ENCODE peak calls at places on chromosomes 6 and 20, in nine cellular contexts. I is osteoblast, F is PC-3, R is mesendoderm, O is heart right ventricle, S is mammary epithelial cell, C is sigmoid colon, G is SK-N-SH, M is transverse colon. T is an unnamed sample.

GRCh38 chr6:56863366-56863765 is 91.5 kb upstream of the BEND6 start:
- DNase-seq in I (no peak), F (peak; percentile 59), R (no peak), O (no peak), S (peak; percentile 83), C (no peak), G (no peak), M (peak; percentile 24), T (no peak)

GRCh38 chr6:124858564-124858963 is 103.7 kb upstream of the RNF217 start:
- DNase-seq in I (no peak), F (no peak), R (no peak), O (no peak), S (no peak), C (no peak), G (no peak), M (no peak), T (no peak)

GRCh38 chr6:10801224-10801848 is 37.0 kb downstream of the MAK start:
- DNase-seq in I (peak; percentile 89), F (peak; percentile 82), R (peak; percentile 61), O (peak; percentile 51), S (peak; percentile 43), C (no peak), G (peak; percentile 78), M (peak; percentile 51), T (peak; percentile 38)

GRCh38 chr20:43384321-43384940 is 73.3 kb upstream of the SRSF6 start:
- DNase-seq in I (no peak), F (no peak), R (no peak), O (no peak), S (no peak), C (no peak), G (no peak), M (no peak), T (no peak)

GRCh38 chr6:98782772-98783171 is 51.6 kb upstream of the POU3F2 start:
- DNase-seq in I (no peak), F (no peak), R (no peak), O (no peak), S (no peak), C (no peak), G (no peak), M (no peak), T (no peak)

GRCh38 chr6:98530732-98531131 is 303.6 kb upstream of the POU3F2 start:
- DNase-seq in I (no peak), F (no peak), R (no peak), O (no peak), S (peak; percentile 0), C (no peak), G (no peak), M (no peak), T (no peak)

GRCh38 chr20:36248836-36249235 is 12.6 kb downstream of the AAR2 start:
- DNase-seq in I (no peak), F (peak; percentile 46), R (no peak), O (no peak), S (no peak), C (peak; percentile 17), G (no peak), M (no peak), T (no peak)

GRCh38 chr6:81895511-81896185 is 143.2 kb upstream of the TENT5A start:
- DNase-seq in I (peak; percentile 19), F (peak; percentile 53), R (peak; percentile 23), O (no peak), S (no peak), C (no peak), G (no peak), M (no peak), T (no peak)

GRCh38 chr6:129645371-129646139 is 64.4 kb downstream of the ARHGAP18 start:
- DNase-seq in I (no peak), F (peak; percentile 54), R (peak; percentile 28), O (no peak), S (no peak), C (no peak), G (no peak), M (no peak), T (no peak)

GRCh38 chr6:120198033-120198432 is 848.5 kb upstream of the MAN1A1 start:
- DNase-seq in I (no peak), F (peak; percentile 32), R (peak; percentile 92), O (no peak), S (peak; percentile 61), C (no peak), G (peak; percentile 0), M (no peak), T (no peak)

GRCh38 chr6:67676892-67677291 is 958.2 kb upstream of the ADGRB3 start:
- DNase-seq in I (no peak), F (peak; percentile 46), R (no peak), O (no peak), S (no peak), C (no peak), G (no peak), M (no peak), T (no peak)

GRCh38 chr6:111803384-111803783 is 69.9 kb downstream of the FYN start:
- DNase-seq in I (no peak), F (no peak), R (no peak), O (no peak), S (no peak), C (no peak), G (no peak), M (no peak), T (no peak)

GRCh38 chr6:155765275-155766194 is 309.9 kb upstream of the NOX3 start:
- DNase-seq in I (no peak), F (peak; percentile 35), R (no peak), O (no peak), S (peak; percentile 19), C (no peak), G (no peak), M (no peak), T (no peak)

GRCh38 chr20:25049261-25050060 is 8.5 kb downstream of the ACSS1 start:
- DNase-seq in I (no peak), F (no peak), R (no peak), O (no peak), S (no peak), C (peak; percentile 68), G (no peak), M (peak; percentile 4), T (peak; percentile 27)
- H3K4me1 ChIP-seq in I (peaks cover 18% of the 10 kb centered on the region), F (no peaks in the 10 kb centered on the region), R (no peaks in the 10 kb centered on the region), O (peaks cover 97% of the 10 kb centered on the region), S (no peaks in the 10 kb centered on the region), C (peaks cover 2% of the 10 kb centered on the region), G (no peaks in the 10 kb centered on the region), M (peaks cover 41% of the 10 kb centered on the region), T (peaks cover 98% of the 10 kb centered on the region)

DNA sequence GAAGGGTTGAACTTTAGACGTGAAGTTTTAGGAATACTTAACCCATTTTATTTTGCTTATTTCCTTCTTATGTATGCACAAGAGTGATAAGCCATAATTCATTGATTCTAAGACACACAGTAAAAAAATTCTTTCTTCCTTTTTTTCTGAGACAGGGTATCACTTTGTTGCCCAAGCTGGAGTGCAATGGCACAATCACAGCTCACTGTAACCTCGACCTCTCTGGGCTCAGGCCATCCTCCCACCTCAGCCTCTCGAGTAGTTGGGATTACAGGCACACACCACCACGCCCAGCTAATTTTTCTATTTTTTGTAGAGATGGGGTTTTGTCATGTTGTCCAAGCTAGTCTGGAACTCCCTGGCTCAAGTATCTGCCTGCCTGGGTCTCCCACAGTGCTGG is 116.6 kb upstream of the RNF24 start:
- DNase-seq in I (no peak), F (no peak), R (no peak), O (no peak), S (no peak), C (no peak), G (no peak), M (no peak), T (no peak)
- H3K4me1 ChIP-seq in I (peaks cover 33% of the 10 kb centered on the region), F (peaks cover 71% of the 10 kb centered on the region), R (peaks cover 19% of the 10 kb centered on the region), O (no peaks in the 10 kb centered on the region), S (peaks cover 37% of the 10 kb centered on the region), C (no peaks in the 10 kb centered on the region), G (no peaks in the 10 kb centered on the region), M (peaks cover 6% of the 10 kb centered on the region), T (no peaks in the 10 kb centered on the region)

DNA sequence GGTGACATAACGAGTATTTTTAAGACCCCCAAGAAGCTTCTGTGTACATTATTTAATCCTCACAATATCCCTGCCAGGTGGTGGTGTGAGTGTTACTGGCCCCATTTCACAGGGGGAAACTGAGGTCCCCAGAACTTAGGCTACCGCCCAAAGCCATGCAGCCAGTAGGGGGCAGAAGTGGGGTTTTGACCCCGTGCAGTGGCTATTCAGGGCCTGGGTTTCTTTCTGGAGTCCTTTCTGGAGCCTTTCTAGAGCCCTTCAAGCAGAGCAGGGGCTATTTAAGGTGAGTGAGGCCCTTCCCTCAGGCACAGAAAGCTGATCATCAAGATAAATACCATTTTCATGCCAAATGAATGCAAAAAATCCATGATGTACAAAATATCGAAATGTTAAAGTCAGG is 59.0 kb downstream of the CTCFL start:
- DNase-seq in I (peak; percentile 26), F (no peak), R (no peak), O (no peak), S (no peak), C (no peak), G (no peak), M (no peak), T (no peak)
- H3K4me1 ChIP-seq in I (no peaks in the 10 kb centered on the region), F (no peaks in the 10 kb centered on the region), R (peaks cover 9% of the 10 kb centered on the region), O (peaks cover 22% of the 10 kb centered on the region), S (no peaks in the 10 kb centered on the region), C (no peaks in the 10 kb centered on the region), G (peaks cover 16% of the 10 kb centered on the region), M (no peaks in the 10 kb centered on the region), T (peaks cover 30% of the 10 kb centered on the region)

GRCh38 chr6:7156666-7157278 is 49.0 kb downstream of the RREB1 start:
- DNase-seq in I (no peak), F (peak; percentile 70), R (no peak), O (no peak), S (no peak), C (no peak), G (no peak), M (no peak), T (no peak)

GRCh38 chr6:7159790-7160525 is 52.2 kb downstream of the RREB1 start:
- DNase-seq in I (no peak), F (no peak), R (no peak), O (no peak), S (no peak), C (no peak), G (no peak), M (no peak), T (no peak)

GRCh38 chr6:7161253-7161623 is 53.5 kb downstream of the RREB1 start:
- DNase-seq in I (no peak), F (no peak), R (no peak), O (no peak), S (no peak), C (no peak), G (no peak), M (no peak), T (no peak)

GRCh38 chr6:7155871-7156579 is 48.3 kb downstream of the RREB1 start:
- DNase-seq in I (no peak), F (no peak), R (no peak), O (no peak), S (no peak), C (no peak), G (no peak), M (no peak), T (no peak)

DNA sequence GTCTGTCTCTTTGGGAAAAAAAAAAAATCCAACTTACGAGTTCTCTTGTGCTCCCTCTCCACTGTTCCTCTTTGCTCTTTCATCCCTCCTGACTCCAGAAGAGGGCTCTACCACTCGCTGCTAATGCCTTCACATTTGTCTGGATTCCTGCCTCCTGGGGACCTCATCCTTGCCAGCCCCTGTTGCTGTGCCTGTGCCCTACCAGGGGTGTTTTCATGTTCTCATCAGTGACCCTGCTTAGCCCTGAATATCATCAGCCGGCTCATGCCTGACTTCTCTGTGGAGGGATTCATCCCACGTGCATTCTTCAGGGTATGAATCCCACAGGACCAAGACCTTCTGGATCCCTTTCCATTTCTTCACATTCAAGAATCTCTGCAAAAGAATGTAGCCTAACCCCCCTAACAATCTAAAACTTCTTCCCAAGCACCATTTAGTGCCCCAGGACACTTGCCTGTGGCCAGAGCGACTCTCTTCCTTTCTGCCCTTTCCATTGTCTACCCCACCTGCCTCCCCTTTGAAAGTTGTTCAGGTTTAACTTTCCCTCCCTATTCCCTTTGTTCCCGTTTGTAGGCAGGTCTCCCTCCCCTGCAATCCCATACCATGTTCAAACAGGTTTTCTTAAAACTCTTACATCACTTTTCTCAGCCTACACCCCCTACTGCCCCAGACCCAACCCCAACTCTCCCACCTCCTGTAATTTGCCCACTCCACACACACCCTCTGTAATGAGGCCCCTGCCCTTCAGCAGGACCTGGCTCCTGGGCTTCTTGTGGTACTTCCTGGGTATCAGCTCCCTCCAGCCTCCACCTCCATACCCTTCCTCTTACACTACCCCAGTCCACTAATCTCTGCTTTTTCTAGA is 50.2 kb downstream of the RREB1 start:
- DNase-seq in I (no peak), F (no peak), R (peak; percentile 78), O (no peak), S (no peak), C (no peak), G (no peak), M (no peak), T (no peak)
- H3K4me1 ChIP-seq in I (peaks cover 32% of the 10 kb centered on the region), F (peaks cover 22% of the 10 kb centered on the region), R (peaks cover 7% of the 10 kb centered on the region), O (peaks cover 87% of the 10 kb centered on the region), S (peaks cover 28% of the 10 kb centered on the region), C (no peaks in the 10 kb centered on the region), G (no peaks in the 10 kb centered on the region), M (peaks cover 46% of the 10 kb centered on the region), T (peaks cover 40% of the 10 kb centered on the region)